ENCODE peak calls at places on chromosomes 4 and X, in four cellular contexts. D is PC-9, Z is ascending aorta, C is B cell. B is an unnamed sample.
A peak's percentile ranks its signal among the peaks of the same experiment; 100 is the strongest.

GRCh38 chr4:158824425-158825274 is 55.8 kb downstream of the FNIP2 start:
- DNase-seq in D (peak; percentile 46), Z (no peak), C (no peak), B (no peak)

GRCh38 chr4:94798808-94799207 is 41.1 kb downstream of the BMPR1B start:
- DNase-seq in D (no peak), Z (no peak), C (no peak), B (no peak)

GRCh38 chr4:189177130-189177529 is 763.5 kb upstream of the FRG1 start:
- DNase-seq in D (no peak), Z (no peak), C (no peak), B (no peak)

GRCh38 chr4:98510757-98511517 is 147.5 kb downstream of the TSPAN5 start:
- DNase-seq in D (no peak), Z (no peak), C (no peak), B (no peak)

GRCh38 chr4:66577922-66578321 is 907.6 kb upstream of the EPHA5 start:
- DNase-seq in D (no peak), Z (no peak), C (no peak), B (no peak)

GRCh38 chr4:12041828-12042227 is 613.1 kb upstream of the HS3ST1 start:
- DNase-seq in D (no peak), Z (no peak), C (no peak), B (no peak)

GRCh38 chr4:52028970-52029369 is 8.8 kb upstream of the LRRC66 start:
- DNase-seq in D (no peak), Z (no peak), C (no peak), B (no peak)

GRCh38 chr4:145839151-145839550 is 99.5 kb downstream of the ZNF827 start:
- DNase-seq in D (no peak), Z (no peak), C (no peak), B (no peak)

GRCh38 chrX:56233682-56234081 is 1.5 kb downstream of the KLF8 start:
- DNase-seq in D (peak; percentile 82), Z (peak; percentile 85), C (no peak), B (no peak)

GRCh38 chr4:100842856-100843255 is 325.0 kb upstream of the EMCN start:
- DNase-seq in D (no peak), Z (no peak), C (no peak), B (no peak)

GRCh38 chr4:53068755-53069154 is 206.6 kb downstream of the RASL11B start:
- DNase-seq in D (no peak), Z (no peak), C (no peak), B (no peak)

GRCh38 chr4:69156913-69157312 is 57.6 kb downstream of the UGT2B11 start:
- DNase-seq in D (no peak), Z (no peak), C (no peak), B (peak; percentile 27)

GRCh38 chr4:114780205-114780604 is 181.6 kb downstream of the UGT8 start:
- DNase-seq in D (no peak), Z (no peak), C (no peak), B (peak; percentile 24)

GRCh38 chr4:149781150-149781549 is 34.5 kb downstream of the IQCM start:
- DNase-seq in D (no peak), Z (no peak), C (no peak), B (no peak)

GRCh38 chrX:141857479-141857878 is 19.4 kb downstream of the MAGEC3 start:
- DNase-seq in D (no peak), Z (no peak), C (no peak), B (no peak)

GRCh38 chr4:6402566-6403399 is 69.6 kb downstream of the PPP2R2C start:
- DNase-seq in D (no peak), Z (no peak), C (no peak), B (no peak)
- TF ChIP-seq CTCF in D (peak; percentile 13), Z (no peak), C (no peak), B (no peak)

GRCh38 chrX:100424012-100424411 is 13.9 kb upstream of the PCDH19 start:
- DNase-seq in D (no peak), Z (no peak), C (no peak), B (peak; percentile 14)
- TF ChIP-seq CTCF in D (peak; percentile 56), Z (no peak), C (no peak), B (no peak)

DNA sequence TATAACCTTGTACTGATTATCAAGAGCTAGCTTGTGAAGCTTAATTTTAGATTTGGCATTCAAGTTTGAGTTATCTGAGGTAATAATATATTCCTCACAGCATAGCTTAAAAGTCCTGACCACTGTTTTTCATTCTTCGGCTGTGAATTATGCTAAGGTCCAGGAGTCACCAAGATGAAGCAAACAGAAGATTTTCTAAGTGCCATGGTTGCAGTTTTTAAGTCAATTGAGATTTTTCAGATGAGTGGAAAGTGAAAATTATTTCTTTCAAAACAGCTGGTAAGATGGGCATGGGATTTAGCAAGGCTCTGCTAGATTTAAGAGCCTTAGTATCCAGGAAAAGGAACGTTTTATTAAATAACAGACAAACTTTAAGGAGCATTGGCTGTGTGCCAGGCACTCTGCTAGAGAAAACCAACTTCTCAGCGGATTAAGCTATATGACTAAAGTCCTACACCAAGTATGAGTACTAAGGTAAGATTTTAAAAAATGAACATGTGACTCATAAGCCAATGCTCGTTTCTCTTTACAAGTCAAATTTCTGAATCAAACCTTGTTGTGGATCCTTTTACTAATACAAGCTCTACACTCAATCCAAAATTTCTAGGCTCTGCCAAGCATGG is 149.9 kb upstream of the IL15 start:
- DNase-seq in D (no peak), Z (peak; percentile 65), C (no peak), B (no peak)
- TF ChIP-seq CTCF in D (no peak), Z (no peak), C (no peak), B (no peak)

DNA sequence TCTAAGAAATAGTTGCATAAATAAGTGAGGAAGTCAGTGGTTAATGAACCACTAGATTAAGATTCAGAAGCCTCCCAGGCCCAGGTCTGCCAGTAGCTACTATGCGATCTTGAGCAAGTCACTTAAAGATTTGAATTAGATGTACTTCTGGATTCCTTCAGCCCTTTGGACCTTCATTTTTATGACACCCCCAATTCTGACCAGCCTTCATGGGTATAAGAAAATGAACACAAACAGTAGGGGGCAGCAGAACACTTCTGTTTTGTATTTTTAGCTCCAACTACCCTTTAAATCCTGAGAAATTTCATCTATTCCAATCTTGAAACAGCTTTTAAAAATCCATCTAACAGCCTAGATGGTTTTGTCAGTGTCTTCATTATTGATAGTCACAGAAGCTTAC is 19.0 kb downstream of the TMEM47 start:
- DNase-seq in D (no peak), Z (no peak), C (no peak), B (no peak)
- TF ChIP-seq CTCF in D (peak; percentile 67), Z (peak; percentile 31), C (no peak), B (peak; percentile 38)

B was measured in Calu3.